ENCODE peak calls at places on chromosome 10, in ten cellular contexts. One of them, this sample, is unnamed.

GRCh38 chr10:88952647-88953111 is at the start of gene ACTA2:
- DNase-seq in putamen: no peak
- DNase-seq in astrocyte of the spinal cord: peak
- DNase-seq in A172: peak
- DNase-seq in stimulated activated CD8-positive, alpha-beta memory T cell treated with anti-CD3 and anti-CD28 coated beads, Interleukin-15, amount 100 ng/mL, for 24 hours: no peak
- DNase-seq in posterior cingulate gyrus: no peak
- DNase-seq in DMS153: no peak
- DNase-seq in left colon: peak
- DNase-seq in kidney glomerular epithelial cell: no peak
- DNase-seq in left cardiac atrium: peak
- DNase-seq in this sample: peak

GRCh38 chr10:27998178-27998953 is 513 bp downstream of the ODAD2 start:
- DNase-seq in putamen: no peak
- DNase-seq in astrocyte of the spinal cord: peak
- DNase-seq in A172: peak
- DNase-seq in stimulated activated CD8-positive, alpha-beta memory T cell treated with anti-CD3 and anti-CD28 coated beads, Interleukin-15, amount 100 ng/mL, for 24 hours: no peak
- DNase-seq in posterior cingulate gyrus: no peak
- DNase-seq in DMS153: no peak
- DNase-seq in left colon: no peak
- DNase-seq in kidney glomerular epithelial cell: peak
- DNase-seq in left cardiac atrium: peak
- DNase-seq in this sample: no peak

GRCh38 chr10:103545366-103545765 is 51.9 kb downstream of the NEURL1 start:
- DNase-seq in putamen: no peak
- DNase-seq in astrocyte of the spinal cord: no peak
- DNase-seq in A172: no peak
- DNase-seq in stimulated activated CD8-positive, alpha-beta memory T cell treated with anti-CD3 and anti-CD28 coated beads, Interleukin-15, amount 100 ng/mL, for 24 hours: no peak
- DNase-seq in posterior cingulate gyrus: no peak
- DNase-seq in DMS153: no peak
- DNase-seq in left colon: no peak
- DNase-seq in kidney glomerular epithelial cell: no peak
- DNase-seq in left cardiac atrium: no peak
- DNase-seq in this sample: no peak

GRCh38 chr10:130748409-130749057 is 563.0 kb downstream of the TCERG1L start:
- DNase-seq in putamen: no peak
- DNase-seq in astrocyte of the spinal cord: no peak
- DNase-seq in A172: no peak
- DNase-seq in stimulated activated CD8-positive, alpha-beta memory T cell treated with anti-CD3 and anti-CD28 coated beads, Interleukin-15, amount 100 ng/mL, for 24 hours: no peak
- DNase-seq in posterior cingulate gyrus: no peak
- DNase-seq in DMS153: no peak
- DNase-seq in left colon: no peak
- DNase-seq in kidney glomerular epithelial cell: no peak
- DNase-seq in left cardiac atrium: no peak
- DNase-seq in this sample: no peak

GRCh38 chr10:8069627-8070026 is 15.1 kb downstream of the GATA3 start:
- DNase-seq in putamen: no peak
- DNase-seq in astrocyte of the spinal cord: peak
- DNase-seq in A172: no peak
- DNase-seq in stimulated activated CD8-positive, alpha-beta memory T cell treated with anti-CD3 and anti-CD28 coated beads, Interleukin-15, amount 100 ng/mL, for 24 hours: no peak
- DNase-seq in posterior cingulate gyrus: no peak
- DNase-seq in DMS153: no peak
- DNase-seq in left colon: no peak
- DNase-seq in kidney glomerular epithelial cell: no peak
- DNase-seq in left cardiac atrium: no peak
- DNase-seq in this sample: peak

GRCh38 chr10:93703066-93703465 is 674 bp upstream of the FRA10AC1 start:
- DNase-seq in putamen: no peak
- DNase-seq in astrocyte of the spinal cord: no peak
- DNase-seq in A172: no peak
- DNase-seq in stimulated activated CD8-positive, alpha-beta memory T cell treated with anti-CD3 and anti-CD28 coated beads, Interleukin-15, amount 100 ng/mL, for 24 hours: no peak
- DNase-seq in posterior cingulate gyrus: no peak
- DNase-seq in DMS153: peak
- DNase-seq in left colon: no peak
- DNase-seq in kidney glomerular epithelial cell: no peak
- DNase-seq in left cardiac atrium: no peak
- DNase-seq in this sample: peak

GRCh38 chr10:131789516-131789915 is 111.3 kb upstream of the PPP2R2D start:
- DNase-seq in putamen: no peak
- DNase-seq in astrocyte of the spinal cord: no peak
- DNase-seq in A172: no peak
- DNase-seq in stimulated activated CD8-positive, alpha-beta memory T cell treated with anti-CD3 and anti-CD28 coated beads, Interleukin-15, amount 100 ng/mL, for 24 hours: no peak
- DNase-seq in posterior cingulate gyrus: no peak
- DNase-seq in DMS153: no peak
- DNase-seq in left colon: no peak
- DNase-seq in kidney glomerular epithelial cell: no peak
- DNase-seq in left cardiac atrium: no peak
- DNase-seq in this sample: no peak

GRCh38 chr10:111076191-111076681 is 593 bp upstream of the ADRA2A start:
- DNase-seq in putamen: peak
- DNase-seq in astrocyte of the spinal cord: peak
- DNase-seq in A172: peak
- DNase-seq in stimulated activated CD8-positive, alpha-beta memory T cell treated with anti-CD3 and anti-CD28 coated beads, Interleukin-15, amount 100 ng/mL, for 24 hours: peak
- DNase-seq in posterior cingulate gyrus: peak
- DNase-seq in DMS153: no peak
- DNase-seq in left colon: peak
- DNase-seq in kidney glomerular epithelial cell: no peak
- DNase-seq in left cardiac atrium: peak
- DNase-seq in this sample: peak

GRCh38 chr10:70399177-70399576 is 4.8 kb upstream of the EIF4EBP2 start:
- DNase-seq in putamen: no peak
- DNase-seq in astrocyte of the spinal cord: no peak
- DNase-seq in A172: no peak
- DNase-seq in stimulated activated CD8-positive, alpha-beta memory T cell treated with anti-CD3 and anti-CD28 coated beads, Interleukin-15, amount 100 ng/mL, for 24 hours: no peak
- DNase-seq in posterior cingulate gyrus: no peak
- DNase-seq in DMS153: no peak
- DNase-seq in left colon: no peak
- DNase-seq in kidney glomerular epithelial cell: no peak
- DNase-seq in left cardiac atrium: no peak
- DNase-seq in this sample: no peak